ENCODE peak calls at places on chromosomes 1 and 21, in ten cellular contexts. Y is hippocampal formation; U is H54; X is iPS-NIHi11; E is activated CD4-positive, CD25-positive, alpha-beta regulatory T cell; A is T-helper 1 cell; J is cardiac muscle cell; P is RPMI7951; G is stimulated activated CD4-positive, alpha-beta T cell treated with anti-CD3 and anti-CD28 coated beads, Interleukin-2, amount 100 ng/mL, for 48 hours; I is NCI-H1092. M is an unnamed sample.

GRCh38 chr21:33266784-33267135 is 593 bp downstream of the IL10RB start:
- DNase-seq in Y (no peak), U (peak; percentile 33), X (no peak), E (peak; percentile 7), A (no peak), J (no peak), P (no peak), G (peak; percentile 15), I (no peak), M (no peak)

GRCh38 chr1:204483791-204484190 is 10.8 kb downstream of the PIK3C2B start:
- DNase-seq in Y (no peak), U (no peak), X (no peak), E (no peak), A (no peak), J (no peak), P (no peak), G (no peak), I (no peak), M (no peak)

GRCh38 chr1:43841511-43841910 is 92.1 kb upstream of the ARTN start:
- DNase-seq in Y (no peak), U (no peak), X (no peak), E (no peak), A (no peak), J (no peak), P (no peak), G (no peak), I (no peak), M (no peak)

GRCh38 chr1:118899340-118899739 is 88.8 kb downstream of the TBX15 start:
- DNase-seq in Y (no peak), U (no peak), X (no peak), E (no peak), A (no peak), J (no peak), P (no peak), G (no peak), I (no peak), M (no peak)

GRCh38 chr1:50750021-50750619 is 209.9 kb downstream of the FAF1 start:
- DNase-seq in Y (peak; percentile 41), U (peak; percentile 6), X (peak; percentile 19), E (no peak), A (no peak), J (peak; percentile 11), P (peak; percentile 37), G (no peak), I (no peak), M (no peak)

GRCh38 chr1:16116625-16117024 is 39.2 kb downstream of the EPHA2 start:
- DNase-seq in Y (no peak), U (no peak), X (no peak), E (no peak), A (no peak), J (no peak), P (no peak), G (no peak), I (no peak), M (no peak)

GRCh38 chr1:17004466-17005364 is 7.0 kb downstream of the ATP13A2 start:
- DNase-seq in Y (no peak), U (no peak), X (peak; percentile 55), E (no peak), A (no peak), J (no peak), P (no peak), G (no peak), I (no peak), M (no peak)

GRCh38 chr1:209434631-209435217 is 148.8 kb upstream of the CAMK1G start:
- DNase-seq in Y (no peak), U (no peak), X (no peak), E (no peak), A (no peak), J (no peak), P (no peak), G (no peak), I (no peak), M (no peak)

GRCh38 chr1:61389926-61390845 is 307.8 kb downstream of the NFIA start:
- DNase-seq in Y (no peak), U (no peak), X (no peak), E (no peak), A (no peak), J (no peak), P (no peak), G (no peak), I (no peak), M (no peak)

GRCh38 chr1:113138778-113139177 is 65.8 kb downstream of the LRIG2 start:
- DNase-seq in Y (no peak), U (no peak), X (no peak), E (no peak), A (no peak), J (no peak), P (no peak), G (no peak), I (no peak), M (no peak)

GRCh38 chr1:220652995-220653394 is 37.2 kb upstream of the C1orf115 start:
- DNase-seq in Y (no peak), U (no peak), X (no peak), E (no peak), A (no peak), J (no peak), P (no peak), G (no peak), I (no peak), M (no peak)

GRCh38 chr21:38699048-38699447 is 106.7 kb upstream of the ETS2 start:
- DNase-seq in Y (no peak), U (no peak), X (peak; percentile 53), E (no peak), A (no peak), J (no peak), P (no peak), G (no peak), I (no peak), M (peak; percentile 17)

GRCh38 chr1:201395936-201396335 is 3.2 kb downstream of the LAD1 start:
- DNase-seq in Y (no peak), U (no peak), X (no peak), E (no peak), A (no peak), J (no peak), P (no peak), G (no peak), I (no peak), M (no peak)

M was measured in NCI-H526.